ENCODE peak calls at places on chromosomes 16 and 17, in six cellular contexts. One of them, this sample, is unnamed.
A peak's percentile ranks its signal among the peaks of the same experiment; 100 is the strongest.

GRCh38 chr16:86532526-86532815 is 22.1 kb downstream of the FOXF1 start:
- DNase-seq in HS-5: no peak
- DNase-seq in NCI-H524: no peak
- DNase-seq in A549: no peak
- DNase-seq in frontal cortex: no peak
- DNase-seq in Kasumi-1: no peak
- DNase-seq in this sample: no peak

GRCh38 chr16:30628628-30629342 is 18.6 kb upstream of the ZNF689 start:
- DNase-seq in HS-5: peak; percentile 54
- DNase-seq in NCI-H524: peak; percentile 47
- DNase-seq in A549: peak; percentile 86
- DNase-seq in frontal cortex: peak; percentile 69
- DNase-seq in Kasumi-1: peak; percentile 67
- DNase-seq in this sample: peak; percentile 84

GRCh38 chr17:309361-309888 is 43.2 kb downstream of the RPH3AL start:
- DNase-seq in HS-5: no peak
- DNase-seq in NCI-H524: no peak
- DNase-seq in A549: peak; percentile 57
- DNase-seq in frontal cortex: no peak
- DNase-seq in Kasumi-1: no peak
- DNase-seq in this sample: no peak

GRCh38 chr17:73801455-73802100 is 157.3 kb upstream of the SDK2 start:
- DNase-seq in HS-5: no peak
- DNase-seq in NCI-H524: no peak
- DNase-seq in A549: no peak
- DNase-seq in frontal cortex: no peak
- DNase-seq in Kasumi-1: no peak
- DNase-seq in this sample: no peak

GRCh38 chr17:2074919-2075318 is 20.0 kb downstream of the HIC1 start:
- DNase-seq in HS-5: no peak
- DNase-seq in NCI-H524: no peak
- DNase-seq in A549: no peak
- DNase-seq in frontal cortex: no peak
- DNase-seq in Kasumi-1: no peak
- DNase-seq in this sample: no peak

GRCh38 chr17:7885357-7886226 is 3.0 kb upstream of the CHD3 start:
- DNase-seq in HS-5: no peak
- DNase-seq in NCI-H524: peak; percentile 13
- DNase-seq in A549: peak; percentile 48
- DNase-seq in frontal cortex: peak; percentile 64
- DNase-seq in Kasumi-1: peak; percentile 3
- DNase-seq in this sample: no peak

GRCh38 chr16:73006021-73006420 is 41.9 kb downstream of the ZFHX3 start:
- DNase-seq in HS-5: no peak
- DNase-seq in NCI-H524: no peak
- DNase-seq in A549: no peak
- DNase-seq in frontal cortex: no peak
- DNase-seq in Kasumi-1: no peak
- DNase-seq in this sample: no peak

GRCh38 chr16:67100569-67101300 is 9.0 kb upstream of the PHAF1 start:
- DNase-seq in HS-5: no peak
- DNase-seq in NCI-H524: peak; percentile 6
- DNase-seq in A549: peak; percentile 51
- DNase-seq in frontal cortex: peak; percentile 42
- DNase-seq in Kasumi-1: peak; percentile 48
- DNase-seq in this sample: no peak

GRCh38 chr16:82361885-82362284 is 191.9 kb upstream of the MPHOSPH6 start:
- DNase-seq in HS-5: no peak
- DNase-seq in NCI-H524: no peak
- DNase-seq in A549: no peak
- DNase-seq in frontal cortex: no peak
- DNase-seq in Kasumi-1: no peak
- DNase-seq in this sample: no peak

GRCh38 chr17:2331303-2331702 is 5.0 kb downstream of the TSR1 start:
- DNase-seq in HS-5: no peak
- DNase-seq in NCI-H524: no peak
- DNase-seq in A549: peak; percentile 36
- DNase-seq in frontal cortex: no peak
- DNase-seq in Kasumi-1: no peak
- DNase-seq in this sample: no peak

GRCh38 chr17:69228576-69228975 is at the start of gene ABCA10:
- DNase-seq in HS-5: no peak
- DNase-seq in NCI-H524: no peak
- DNase-seq in A549: no peak
- DNase-seq in frontal cortex: no peak
- DNase-seq in Kasumi-1: no peak
- DNase-seq in this sample: no peak

GRCh38 chr17:17904171-17905035 is 67.6 kb upstream of the SREBF1 start:
- DNase-seq in HS-5: no peak
- DNase-seq in NCI-H524: no peak
- DNase-seq in A549: no peak
- DNase-seq in frontal cortex: no peak
- DNase-seq in Kasumi-1: no peak
- DNase-seq in this sample: no peak

GRCh38 chr16:585351-585750 is 4.5 kb upstream of the RAB40C start:
- DNase-seq in HS-5: no peak
- DNase-seq in NCI-H524: no peak
- DNase-seq in A549: peak; percentile 55
- DNase-seq in frontal cortex: no peak
- DNase-seq in Kasumi-1: no peak
- DNase-seq in this sample: no peak

GRCh38 chr16:82824408-82824807 is 197.6 kb downstream of the CDH13 start:
- DNase-seq in HS-5: no peak
- DNase-seq in NCI-H524: no peak
- DNase-seq in A549: peak; percentile 4
- DNase-seq in frontal cortex: no peak
- DNase-seq in Kasumi-1: no peak
- DNase-seq in this sample: no peak

GRCh38 chr16:87965417-87965816 is 14.2 kb downstream of the BANP start:
- DNase-seq in HS-5: no peak
- DNase-seq in NCI-H524: no peak
- DNase-seq in A549: no peak
- DNase-seq in frontal cortex: no peak
- DNase-seq in Kasumi-1: no peak
- DNase-seq in this sample: no peak

GRCh38 chr17:19897901-19898300 is 30.2 kb upstream of the ULK2 start:
- DNase-seq in HS-5: no peak
- DNase-seq in NCI-H524: no peak
- DNase-seq in A549: peak; percentile 61
- DNase-seq in frontal cortex: no peak
- DNase-seq in Kasumi-1: no peak
- DNase-seq in this sample: no peak

GRCh38 chr17:40092581-40092980 is 7.8 kb downstream of the NR1D1 start:
- DNase-seq in HS-5: no peak
- DNase-seq in NCI-H524: no peak
- DNase-seq in A549: no peak
- DNase-seq in frontal cortex: no peak
- DNase-seq in Kasumi-1: no peak
- DNase-seq in this sample: no peak

GRCh38 chr17:6365187-6365943 is 69.6 kb downstream of the AIPL1 start:
- DNase-seq in HS-5: peak; percentile 73
- DNase-seq in NCI-H524: no peak
- DNase-seq in A549: peak; percentile 75
- DNase-seq in frontal cortex: no peak
- DNase-seq in Kasumi-1: no peak
- DNase-seq in this sample: peak; percentile 64

GRCh38 chr17:49132317-49132698 is 261 bp upstream of the B4GALNT2 start:
- DNase-seq in HS-5: no peak
- DNase-seq in NCI-H524: no peak
- DNase-seq in A549: no peak
- DNase-seq in frontal cortex: no peak
- DNase-seq in Kasumi-1: no peak
- DNase-seq in this sample: no peak

GRCh38 chr17:14092808-14093207 is 23.5 kb downstream of the COX10 start:
- DNase-seq in HS-5: no peak
- DNase-seq in NCI-H524: no peak
- DNase-seq in A549: no peak
- DNase-seq in frontal cortex: no peak
- DNase-seq in Kasumi-1: no peak
- DNase-seq in this sample: no peak

GRCh38 chr17:39629494-39629880 is 2.7 kb downstream of the PPP1R1B start:
- DNase-seq in HS-5: no peak
- DNase-seq in NCI-H524: no peak
- DNase-seq in A549: no peak
- DNase-seq in frontal cortex: no peak
- DNase-seq in Kasumi-1: no peak
- DNase-seq in this sample: no peak

GRCh38 chr16:381788-382717 is at the start of gene PGAP6:
- DNase-seq in HS-5: no peak
- DNase-seq in NCI-H524: no peak
- DNase-seq in A549: no peak
- DNase-seq in frontal cortex: peak; percentile 97
- DNase-seq in Kasumi-1: peak; percentile 6
- DNase-seq in this sample: no peak

GRCh38 chr16:81703177-81704155 is 75.6 kb upstream of the PLCG2 start:
- DNase-seq in HS-5: no peak
- DNase-seq in NCI-H524: no peak
- DNase-seq in A549: peak; percentile 92
- DNase-seq in frontal cortex: no peak
- DNase-seq in Kasumi-1: no peak
- DNase-seq in this sample: no peak

GRCh38 chr16:50615891-50616290 is 65.2 kb downstream of the SNX20 start:
- DNase-seq in HS-5: no peak
- DNase-seq in NCI-H524: no peak
- DNase-seq in A549: no peak
- DNase-seq in frontal cortex: no peak
- DNase-seq in Kasumi-1: no peak
- DNase-seq in this sample: no peak

GRCh38 chr17:55760643-55761355 is 9.9 kb downstream of the PCTP start:
- DNase-seq in HS-5: no peak
- DNase-seq in NCI-H524: no peak
- DNase-seq in A549: no peak
- DNase-seq in frontal cortex: no peak
- DNase-seq in Kasumi-1: peak; percentile 43
- DNase-seq in this sample: no peak

GRCh38 chr17:78040561-78041400 is 82.3 kb downstream of the TNRC6C start:
- DNase-seq in HS-5: no peak
- DNase-seq in NCI-H524: peak; percentile 55
- DNase-seq in A549: peak; percentile 81
- DNase-seq in frontal cortex: peak; percentile 58
- DNase-seq in Kasumi-1: peak; percentile 78
- DNase-seq in this sample: no peak

GRCh38 chr16:1300664-1301476 is 8.6 kb upstream of the UBE2I start:
- DNase-seq in HS-5: no peak
- DNase-seq in NCI-H524: no peak
- DNase-seq in A549: peak; percentile 63
- DNase-seq in frontal cortex: peak; percentile 88
- DNase-seq in Kasumi-1: peak; percentile 3
- DNase-seq in this sample: no peak

GRCh38 chr17:17480593-17481148 is 3.9 kb downstream of the MED9 start:
- DNase-seq in HS-5: no peak
- DNase-seq in NCI-H524: no peak
- DNase-seq in A549: no peak
- DNase-seq in frontal cortex: no peak
- DNase-seq in Kasumi-1: no peak
- DNase-seq in this sample: no peak

GRCh38 chr16:87576191-87576590 is 26.1 kb upstream of the JPH3 start:
- DNase-seq in HS-5: no peak
- DNase-seq in NCI-H524: no peak
- DNase-seq in A549: no peak
- DNase-seq in frontal cortex: no peak
- DNase-seq in Kasumi-1: no peak
- DNase-seq in this sample: no peak

GRCh38 chr17:5430413-5430999 is 8.4 kb downstream of the C1QBP start:
- DNase-seq in HS-5: no peak
- DNase-seq in NCI-H524: no peak
- DNase-seq in A549: no peak
- DNase-seq in frontal cortex: no peak
- DNase-seq in Kasumi-1: no peak
- DNase-seq in this sample: no peak

GRCh38 chr17:75720656-75721462 is at the start of gene ITGB4:
- DNase-seq in HS-5: no peak
- DNase-seq in NCI-H524: no peak
- DNase-seq in A549: peak; percentile 42
- DNase-seq in frontal cortex: peak; percentile 74
- DNase-seq in Kasumi-1: peak; percentile 22
- DNase-seq in this sample: no peak

This sample was measured in Panc1.